ENCODE peak calls at places on chromosomes 13 and 19, in ten cellular contexts. A is brain microvascular endothelial cell; U is psoas muscle; Q is ovary; P is body of pancreas; O is neural progenitor cell; Z is lower lobe of right lung; D is SJSA1; I is CD8-positive, alpha-beta T cell; K is H9. J is an unnamed sample.

GRCh38 chr19:28169168-28169862 is 1043.6 kb downstream of the UQCRFS1 start:
- DNase-seq in D (no peak), O (peak), K (peak), Z (no peak), I (no peak), A (no peak), P (no peak), U (no peak), Q (no peak), J (no peak)

GRCh38 chr13:43663474-43664090 is 123.2 kb downstream of the ENOX1 start:
- DNase-seq in Q (no peak), A (no peak), Z (no peak), U (no peak), O (no peak), D (no peak), K (no peak), P (no peak), I (no peak), J (no peak)

GRCh38 chr13:48531416-48532145 is 1.3 kb downstream of the RCBTB2 start:
- DNase-seq in I (no peak), O (peak), A (peak), U (no peak), D (no peak), P (peak), Q (no peak), Z (no peak), K (no peak), J (peak)

GRCh38 chr19:518292-519231 is 11.3 kb downstream of the TPGS1 start:
- DNase-seq in Z (no peak), U (peak), O (peak), D (no peak), A (no peak), I (peak), Q (no peak), P (no peak), K (peak), J (no peak)

GRCh38 chr19:46133101-46133627 is 8.7 kb upstream of the IGFL3 start:
- DNase-seq in P (peak), D (peak), O (peak), A (peak), Q (peak), K (peak), Z (no peak), I (no peak), U (no peak), J (no peak)

GRCh38 chr19:5330307-5330720 is 10.3 kb downstream of the PTPRS start:
- DNase-seq in D (no peak), I (no peak), Q (no peak), P (no peak), A (no peak), U (no peak), Z (no peak), O (no peak), K (no peak), J (no peak)

GRCh38 chr13:23753523-23753922 is 135.7 kb downstream of the MIPEP start:
- DNase-seq in A (peak), K (no peak), U (no peak), Q (no peak), Z (no peak), P (no peak), I (no peak), O (no peak), D (peak), J (no peak)

GRCh38 chr19:11887618-11888531 is at the start of gene ZNF69:
- DNase-seq in K (peak), P (peak), U (peak), A (peak), D (peak), O (peak), I (peak), Q (peak), Z (peak), J (peak)

GRCh38 chr19:10981496-10981895 is 20.7 kb downstream of the SMARCA4 start:
- DNase-seq in I (no peak), Q (no peak), A (no peak), O (no peak), U (no peak), Z (no peak), P (no peak), K (no peak), D (no peak), J (no peak)

GRCh38 chr19:14550201-14550754 is 20.9 kb downstream of the TECR start:
- DNase-seq in D (no peak), K (no peak), O (no peak), U (no peak), P (peak), A (no peak), I (no peak), Z (no peak), Q (no peak), J (no peak)

GRCh38 chr19:17079710-17080440 is 4.3 kb downstream of the MYO9B start:
- DNase-seq in U (peak), D (peak), A (peak), O (peak), I (peak), P (no peak), Z (peak), K (no peak), Q (no peak), J (peak)

GRCh38 chr19:17751103-17751911 is at the start of gene FCHO1:
- DNase-seq in O (no peak), A (no peak), I (peak), K (no peak), D (no peak), U (peak), Q (no peak), Z (peak), P (no peak), J (no peak)

GRCh38 chr13:45943965-45944364 is 92.4 kb upstream of the SIAH3 start:
- DNase-seq in K (no peak), D (no peak), O (no peak), Q (no peak), P (no peak), I (no peak), A (no peak), Z (no peak), U (no peak), J (no peak)

GRCh38 chr19:29292146-29292545 is 79.2 kb upstream of the UQCRFS1 start:
- DNase-seq in K (no peak), D (no peak), O (no peak), Z (no peak), Q (no peak), I (no peak), U (no peak), P (no peak), A (no peak), J (no peak)

GRCh38 chr13:37143901-37144300 is 38.4 kb upstream of the CSNK1A1L start:
- DNase-seq in D (no peak), I (no peak), A (peak), P (no peak), U (no peak), Q (no peak), O (no peak), Z (no peak), K (no peak), J (no peak)

GRCh38 chr13:113053801-113054604 is 51.6 kb upstream of the F7 start:
- DNase-seq in K (no peak), O (no peak), A (no peak), Q (no peak), U (peak), D (no peak), P (no peak), I (no peak), Z (peak), J (no peak)

GRCh38 chr13:44385401-44385800 is 11.8 kb downstream of the SERP2 start:
- DNase-seq in I (no peak), P (no peak), O (no peak), A (no peak), K (no peak), Q (no peak), D (no peak), Z (no peak), U (no peak), J (no peak)

GRCh38 chr19:43634068-43634467 is 5.6 kb downstream of the CADM4 start:
- DNase-seq in A (no peak), U (no peak), I (no peak), D (no peak), Z (no peak), O (no peak), P (no peak), K (no peak), Q (no peak), J (no peak)

GRCh38 chr19:55353356-55353802 is 1.1 kb downstream of the COX6B2 start:
- DNase-seq in I (no peak), O (no peak), U (no peak), P (no peak), D (no peak), K (no peak), Z (no peak), A (no peak), Q (no peak), J (no peak)

GRCh38 chr13:28622286-28622685 is 36.6 kb upstream of the POMP start:
- DNase-seq in A (no peak), K (no peak), Z (peak), O (no peak), U (peak), D (no peak), Q (no peak), P (no peak), I (no peak), J (no peak)

GRCh38 chr19:39411006-39411831 is 1.2 kb upstream of the PLEKHG2 start:
- DNase-seq in K (no peak), P (peak), D (no peak), I (peak), A (peak), O (no peak), U (peak), Z (no peak), Q (peak), J (no peak)

GRCh38 chr13:86002921-86003488 is 203.8 kb upstream of the SLITRK6 start:
- DNase-seq in Q (no peak), Z (no peak), A (no peak), K (no peak), D (no peak), I (no peak), O (peak), U (no peak), P (no peak), J (no peak)

GRCh38 chr13:112056739-112057433 is 10.1 kb upstream of the SOX1 start:
- DNase-seq in U (no peak), O (peak), P (no peak), I (no peak), Q (no peak), K (peak), D (no peak), Z (no peak), A (no peak), J (no peak)

GRCh38 chr19:44958090-44958489 is 2.9 kb downstream of the CLPTM1 start:
- DNase-seq in I (no peak), Z (no peak), Q (no peak), U (no peak), A (no peak), K (no peak), P (no peak), D (no peak), O (no peak), J (no peak)

GRCh38 chr19:3034845-3035541 is 5.9 kb upstream of the TLE2 start:
- DNase-seq in O (peak), P (peak), A (no peak), Q (peak), K (no peak), D (peak), I (peak), Z (peak), U (no peak), J (peak)
- H3K27ac ChIP-seq in O (no peak), P (peak), A (no peak), Q (peak), K (no peak), D (peak), I (peak), Z (peak), U (peak), J (peak)

GRCh38 chr19:8302357-8302691 is 5.8 kb downstream of the CD320 start:
- DNase-seq in D (no peak), P (peak), Q (no peak), Z (peak), U (peak), K (no peak), I (no peak), A (no peak), O (no peak), J (no peak)
- H3K27ac ChIP-seq in D (no peak), P (no peak), Q (no peak), Z (no peak), U (no peak), K (no peak), I (no peak), A (no peak), O (no peak), J (no peak)

DNA sequence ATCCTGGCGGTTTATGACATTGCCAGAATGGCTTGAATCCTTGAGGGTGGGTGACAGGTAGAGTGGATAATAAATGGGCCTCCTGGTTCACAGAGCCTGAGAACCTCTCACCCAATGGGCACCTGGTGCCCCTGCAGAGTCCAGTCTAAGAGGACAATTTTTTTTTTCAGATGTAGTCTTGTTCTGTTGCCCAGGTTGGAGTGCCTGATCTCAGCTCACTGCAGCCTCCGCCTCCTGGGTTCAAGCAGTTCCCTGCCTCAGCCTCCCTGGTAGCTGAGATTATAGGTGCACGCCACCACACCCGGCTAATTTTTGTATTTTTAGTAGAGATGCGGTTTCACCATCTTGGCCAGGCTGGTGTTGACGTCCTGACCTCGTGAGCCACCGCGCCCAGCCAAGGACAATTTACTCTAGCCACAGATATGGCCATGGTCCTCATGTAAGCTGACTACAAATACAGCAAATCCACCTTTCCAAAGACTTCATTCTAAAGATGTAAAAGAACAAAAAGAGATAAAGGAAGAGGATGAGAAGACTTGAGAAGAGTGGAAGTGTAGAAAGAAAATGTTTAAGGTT is 33.0 kb downstream of the COL4A2 start:
- DNase-seq in A (no peak), U (no peak), Q (no peak), D (no peak), I (no peak), O (no peak), Z (no peak), K (no peak), P (no peak), J (no peak)
- H3K27ac ChIP-seq in A (peak), U (peak), Q (peak), D (peak), I (no peak), O (no peak), Z (peak), K (no peak), P (no peak), J (no peak)

DNA sequence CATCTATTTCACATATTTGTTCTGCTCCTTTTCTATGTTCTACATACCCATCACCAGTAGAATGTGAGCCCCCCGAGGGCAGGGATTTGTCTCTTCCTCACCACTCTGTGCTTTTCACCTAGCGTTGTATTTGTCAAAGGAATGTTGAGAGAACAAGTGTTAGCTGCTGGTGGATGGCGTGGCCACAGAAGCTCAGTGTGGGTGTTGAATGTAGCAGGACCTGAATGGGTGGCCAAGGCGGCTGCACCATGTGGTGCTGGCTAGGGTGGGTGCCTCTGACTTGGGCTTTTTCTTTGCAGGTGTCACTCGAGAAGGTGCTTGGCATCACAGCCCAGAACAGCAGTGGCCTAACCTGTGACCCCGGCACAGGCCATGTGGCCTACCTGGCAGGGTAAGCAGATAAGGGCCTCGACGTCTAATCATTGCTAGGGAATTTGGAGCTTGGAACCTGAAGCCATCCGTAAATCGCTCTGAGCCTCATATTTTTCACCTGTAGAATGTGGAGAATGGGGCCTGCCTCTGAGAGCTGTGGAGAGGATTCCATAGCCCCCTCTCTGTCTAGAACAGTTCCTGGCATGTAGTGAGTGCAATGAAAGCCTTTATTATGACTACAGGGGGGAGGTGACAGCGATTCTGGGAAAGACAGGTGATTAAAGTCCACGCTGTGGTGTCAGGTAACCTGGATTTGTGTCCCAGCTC is 3.9 kb downstream of the WDR62 start:
- DNase-seq in D (no peak), A (no peak), U (no peak), K (no peak), Z (no peak), I (no peak), P (no peak), O (no peak), Q (no peak), J (no peak)
- H3K27ac ChIP-seq in D (no peak), A (no peak), U (peak), K (no peak), Z (no peak), I (no peak), P (no peak), O (no peak), Q (no peak), J (no peak)

DNA sequence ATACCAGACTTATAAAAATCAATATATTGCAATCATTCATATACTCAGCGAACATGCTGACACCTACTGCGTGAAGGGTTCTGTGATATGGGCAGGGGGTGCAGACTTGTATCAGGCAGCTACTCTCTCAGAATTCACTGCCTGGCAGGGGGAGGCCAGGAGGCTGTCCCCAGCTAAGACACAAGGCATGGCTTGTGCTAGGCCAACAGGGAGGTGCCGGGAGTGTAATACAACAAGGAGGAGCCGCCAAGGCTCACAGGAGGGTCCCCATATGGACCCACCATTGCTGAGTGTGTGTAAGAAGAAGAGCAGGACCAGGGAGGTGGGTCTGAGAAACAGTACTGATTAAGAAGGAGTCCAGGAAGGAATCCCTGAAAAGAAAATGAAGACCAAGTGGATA is 97.2 kb downstream of the COL4A2 start:
- DNase-seq in Q (no peak), U (no peak), O (no peak), I (no peak), A (no peak), Z (no peak), P (no peak), D (no peak), K (no peak), J (no peak)
- H3K27ac ChIP-seq in Q (no peak), U (no peak), O (no peak), I (no peak), A (peak), Z (no peak), P (no peak), D (peak), K (no peak), J (no peak)

GRCh38 chr19:1852729-1853128 is 4.4 kb upstream of the REXO1 start:
- DNase-seq in D (no peak), Q (no peak), A (no peak), K (no peak), O (no peak), U (no peak), I (no peak), Z (no peak), P (no peak), J (no peak)

GRCh38 chr19:1853295-1854031 is 5.2 kb upstream of the REXO1 start:
- DNase-seq in I (peak), Z (peak), A (peak), D (peak), Q (peak), U (peak), O (peak), K (peak), P (peak), J (peak)

GRCh38 chr19:1854542-1855039 is 6.3 kb upstream of the REXO1 start:
- DNase-seq in D (no peak), O (peak), U (no peak), A (peak), K (peak), P (no peak), Q (no peak), Z (peak), I (no peak), J (no peak)

GRCh38 chr19:1855040-1855827 is 7.0 kb upstream of the REXO1 start:
- DNase-seq in I (peak), D (peak), P (peak), O (peak), A (peak), U (peak), K (peak), Z (peak), Q (peak), J (peak)

GRCh38 chr19:1854032-1854541 is 5.8 kb upstream of the REXO1 start:
- DNase-seq in P (no peak), Z (peak), A (no peak), D (no peak), K (no peak), U (no peak), Q (no peak), O (no peak), I (no peak), J (no peak)
- H3K27ac ChIP-seq in P (no peak), Z (peak), A (no peak), D (no peak), K (no peak), U (no peak), Q (no peak), O (no peak), I (no peak), J (no peak)

GRCh38 chr13:38239874-38240273 is 109.8 kb upstream of the UFM1 start:
- DNase-seq in D (no peak), K (no peak), P (no peak), A (no peak), O (no peak), Z (no peak), U (no peak), I (no peak), Q (no peak), J (no peak)
- H3K27ac ChIP-seq in D (no peak), K (no peak), P (no peak), A (no peak), O (no peak), Z (no peak), U (no peak), I (no peak), Q (no peak), J (no peak)

J was measured in substantia nigra.